ENCODE peak calls at places on chromosomes 4 and X, in nine cellular contexts. E, D, Z, Q, R, C, G, P and L are unnamed samples. For H4K20me1, the result is how much of the 10 kb centered on the place peaks cover.

GRCh38 chrX:276588-277171 is 4.5 kb upstream of the PLCXD1 start:
- DNase-seq in E (peak), D (no peak), Z (no peak), Q (peak), R (peak), C (peak), G (no peak), P (no peak), L (no peak)

GRCh38 chr4:1097553-1097952 is 15.8 kb downstream of the RNF212 start:
- DNase-seq in E (no peak), D (no peak), Z (no peak), Q (no peak), R (no peak), C (no peak), G (peak), P (no peak), L (no peak)

GRCh38 chrX:23989689-23990088 is 37.3 kb downstream of the KLHL15 start:
- DNase-seq in E (no peak), D (no peak), Z (no peak), Q (no peak), R (no peak), C (no peak), G (no peak), P (no peak), L (no peak)

GRCh38 chrX:27966955-27967354 is 14.3 kb downstream of the DCAF8L1 start:
- DNase-seq in E (peak), D (no peak), Z (no peak), Q (peak), R (no peak), C (peak), G (no peak), P (peak), L (no peak)

GRCh38 chr4:96193061-96193460 is 353.2 kb downstream of the PDHA2 start:
- DNase-seq in E (no peak), D (no peak), Z (no peak), Q (no peak), R (no peak), C (no peak), G (no peak), P (no peak), L (no peak)

GRCh38 chrX:16023790-16024734 is 99.3 kb upstream of the GRPR start:
- DNase-seq in E (peak), D (peak), Z (no peak), Q (peak), R (peak), C (peak), G (no peak), P (no peak), L (no peak)

GRCh38 chr4:128177376-128177959 is 110.1 kb downstream of the PGRMC2 start:
- DNase-seq in E (peak), D (no peak), Z (no peak), Q (no peak), R (no peak), C (no peak), G (no peak), P (peak), L (peak)

GRCh38 chrX:135432881-135433521 is 11.3 kb downstream of the SMIM10L2A start:
- DNase-seq in E (no peak), D (no peak), Z (no peak), Q (no peak), R (no peak), C (no peak), G (no peak), P (no peak), L (no peak)

GRCh38 chr4:155807021-155807420 is 48.2 kb downstream of the GUCY1B1 start:
- DNase-seq in E (no peak), D (no peak), Z (no peak), Q (no peak), R (no peak), C (peak), G (no peak), P (no peak), L (no peak)

GRCh38 chr4:87112063-87112462 is 108.4 kb downstream of the KLHL8 start:
- DNase-seq in E (no peak), D (no peak), Z (no peak), Q (no peak), R (no peak), C (peak), G (no peak), P (no peak), L (no peak)

GRCh38 chr4:87109945-87110344 is 110.5 kb downstream of the KLHL8 start:
- DNase-seq in E (no peak), D (no peak), Z (no peak), Q (no peak), R (no peak), C (no peak), G (no peak), P (no peak), L (no peak)

GRCh38 chr4:87105101-87105852 is 115.1 kb downstream of the KLHL8 start:
- DNase-seq in E (no peak), D (peak), Z (no peak), Q (no peak), R (no peak), C (no peak), G (no peak), P (no peak), L (no peak)

GRCh38 chr4:87108142-87108546 is 112.3 kb downstream of the KLHL8 start:
- DNase-seq in E (peak), D (no peak), Z (no peak), Q (peak), R (no peak), C (peak), G (no peak), P (peak), L (no peak)

GRCh38 chr4:87109121-87109520 is 111.3 kb downstream of the KLHL8 start:
- DNase-seq in E (no peak), D (no peak), Z (no peak), Q (no peak), R (no peak), C (no peak), G (no peak), P (no peak), L (no peak)
- H3K4me2 ChIP-seq in E (no peak), D (no peak), Z (no peak), Q (no peak), R (no peak), C (no peak), G (no peak), P (no peak), L (no peak)

DNA sequence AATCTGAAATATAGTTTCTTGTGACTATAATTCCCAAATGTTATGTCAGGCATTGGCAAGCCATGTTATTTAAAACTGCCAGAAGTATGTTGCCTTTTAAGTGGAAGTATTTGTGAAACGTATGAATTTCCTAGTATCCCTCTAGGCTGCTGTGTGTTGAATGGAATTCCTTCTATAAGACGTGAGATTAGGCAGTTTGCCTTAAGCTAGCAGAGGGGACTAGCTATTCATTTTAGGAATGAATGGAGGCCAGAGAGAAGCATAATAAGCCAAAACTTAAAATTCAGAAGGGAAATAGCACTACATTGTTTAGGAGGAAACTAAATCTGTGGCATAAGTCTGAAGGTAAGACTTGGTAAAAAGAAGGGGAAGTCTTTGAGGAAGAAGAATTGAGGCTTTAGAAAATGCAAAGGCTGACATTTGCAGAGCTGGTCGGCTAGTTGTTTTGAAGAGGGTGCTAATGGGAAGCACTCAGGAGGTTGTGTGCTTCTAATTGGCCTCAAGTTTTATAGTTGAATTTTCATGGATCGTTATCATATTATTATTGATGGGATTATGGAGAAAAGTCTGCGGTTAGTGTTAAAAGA is 57.1 kb downstream of the TMEM131L start:
- DNase-seq in E (no peak), D (no peak), Z (no peak), Q (no peak), R (peak), C (no peak), G (no peak), P (no peak), L (peak)
- H4K20me1 ChIP-seq in E (under half), D (under half), Z (under half), Q (under half), R (under half), C (under half), G (under half), P (under half), L (half or more)

DNA sequence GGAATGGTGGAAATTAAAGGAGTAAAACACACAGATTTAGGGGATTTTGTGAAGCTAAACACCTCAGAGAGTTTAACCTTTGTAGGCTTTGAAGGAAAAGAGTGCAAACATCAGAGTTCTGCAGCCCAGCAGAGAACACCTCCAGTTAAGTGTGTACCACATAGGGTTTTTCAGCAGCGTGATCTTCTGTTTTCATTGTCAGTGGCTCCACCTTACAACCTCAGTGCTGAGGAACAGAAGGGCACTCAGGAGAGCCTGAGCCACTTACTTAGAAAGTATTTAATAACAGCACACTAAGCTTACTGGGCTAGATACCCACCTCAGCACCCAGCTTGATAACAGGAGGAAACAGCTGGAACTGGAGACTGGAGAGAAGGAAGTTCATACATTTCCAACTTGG is 2.0 kb upstream of the FBXW7 start:
- DNase-seq in E (no peak), D (no peak), Z (no peak), Q (no peak), R (no peak), C (no peak), G (no peak), P (no peak), L (no peak)
- H3K9ac ChIP-seq in E (peak), D (peak), Z (peak), Q (no peak), R (no peak), C (no peak), G (no peak), P (no peak), L (peak)

DNA sequence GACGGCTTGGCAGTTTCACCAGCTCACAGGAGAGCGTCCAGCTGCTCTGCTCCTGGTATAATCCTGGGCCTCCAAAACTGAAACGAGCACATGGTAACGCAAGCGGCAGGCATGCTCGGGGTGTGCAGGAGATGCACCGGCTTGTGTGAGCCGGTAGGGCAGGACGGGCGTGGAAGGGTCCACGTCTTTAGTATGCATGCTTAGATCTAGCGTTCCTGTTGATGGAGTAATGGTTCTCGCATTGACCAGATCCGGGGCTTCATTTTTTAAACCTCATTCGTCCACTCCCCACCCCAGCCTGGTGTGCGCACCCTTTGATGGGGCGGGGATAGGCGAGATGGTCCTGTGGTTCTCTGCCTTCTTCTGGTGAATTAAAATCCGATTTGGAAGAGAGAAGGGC is 39.7 kb downstream of the FAM149A start:
- DNase-seq in E (peak), D (no peak), Z (no peak), Q (peak), R (peak), C (peak), G (peak), P (peak), L (no peak)
- H3K4me2 ChIP-seq in E (peak), D (peak), Z (no peak), Q (peak), R (peak), C (peak), G (peak), P (peak), L (no peak)

DNA sequence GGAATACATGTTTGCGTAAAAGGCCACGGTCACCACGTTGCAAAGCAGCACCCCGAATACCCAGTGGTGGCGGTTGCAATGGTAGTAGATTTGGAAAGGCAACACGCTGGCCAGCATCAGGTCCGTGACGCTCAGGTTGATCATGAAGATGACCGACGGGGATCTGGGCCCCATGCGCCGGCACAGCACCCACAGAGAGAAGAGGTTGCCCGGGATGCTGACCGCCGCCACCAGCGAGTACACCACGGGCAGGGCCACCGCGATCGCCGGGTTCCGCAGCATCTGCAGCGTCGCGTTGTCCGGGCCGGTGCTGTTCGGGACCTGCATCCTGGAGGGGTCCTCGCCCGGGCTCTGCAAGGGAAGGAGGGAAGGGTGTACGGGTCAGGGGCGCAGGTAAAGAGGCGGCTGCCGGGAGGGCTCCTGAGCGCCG is 13.5 kb upstream of the ASMTL start:
- DNase-seq in E (no peak), D (no peak), Z (peak), Q (no peak), R (no peak), C (no peak), G (peak), P (no peak), L (no peak)
- H4K20me1 ChIP-seq in E (under half), D (under half), Z (under half), Q (under half), R (under half), C (under half), G (under half), P (under half), L (under half)

GRCh38 chr4:55654131-55654530 is 18.0 kb upstream of the NMU start:
- DNase-seq in E (no peak), D (no peak), Z (no peak), Q (no peak), R (no peak), C (no peak), G (no peak), P (no peak), L (no peak)

DNA sequence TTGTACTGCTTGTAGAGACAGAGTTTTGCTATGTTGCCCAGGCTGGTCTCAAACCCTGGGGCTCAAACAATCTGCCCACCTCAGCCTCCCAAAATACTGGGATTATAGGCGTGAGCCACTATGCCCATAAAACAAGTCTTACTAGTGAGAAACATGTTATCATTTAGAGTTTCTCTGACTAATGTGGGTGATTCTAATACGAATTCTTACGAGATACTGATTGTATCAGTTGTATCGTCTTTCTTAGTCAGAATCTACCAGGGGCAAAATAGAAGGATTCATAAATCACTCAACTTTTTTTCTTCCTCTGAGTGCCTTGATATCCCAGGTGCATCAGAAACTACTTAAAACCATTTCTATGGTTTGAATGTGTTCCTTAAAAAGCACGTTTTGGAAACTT is 14.4 kb upstream of the NMU start:
- DNase-seq in E (no peak), D (no peak), Z (no peak), Q (no peak), R (no peak), C (no peak), G (no peak), P (no peak), L (no peak)
- H3K9ac ChIP-seq in E (no peak), D (no peak), Z (no peak), Q (no peak), R (no peak), C (no peak), G (no peak), P (no peak), L (no peak)